ENCODE peak calls at places on chromosomes 2 and 18, in four cellular contexts. Q is activated CD4-positive, alpha-beta T cell treated with anti-CD3 and anti-CD28 coated beads, Interleukin-2, amount 50 U/mL, for 48 hours; A is AG08396; G is transverse colon. R is an unnamed sample.

GRCh38 chr18:58228176-58228575 is 184.2 kb downstream of the NEDD4L start:
- DNase-seq in A (no peak), Q (no peak), G (no peak), R (no peak)

GRCh38 chr2:163662141-163662780 is 73.5 kb downstream of the FIGN start:
- DNase-seq in Q (no peak), A (no peak), G (no peak), R (no peak)

GRCh38 chr2:8827729-8828128 is 9.7 kb downstream of the KIDINS220 start:
- DNase-seq in Q (no peak), A (no peak), G (no peak), R (no peak)

GRCh38 chr2:58601017-58601416 is 359.9 kb upstream of the FANCL start:
- DNase-seq in Q (no peak), G (no peak), A (peak), R (no peak)

GRCh38 chr18:76453057-76453561 is 41.9 kb downstream of the ZNF516 start:
- DNase-seq in G (no peak), Q (no peak), A (no peak), R (no peak)

GRCh38 chr18:52340466-52341378 is 725 bp downstream of the DCC start:
- DNase-seq in G (no peak), Q (no peak), A (no peak), R (no peak)

GRCh38 chr2:235723371-235723770 is 229.5 kb downstream of the AGAP1 start:
- DNase-seq in Q (no peak), A (no peak), G (no peak), R (no peak)

GRCh38 chr2:149365826-149366583 is 35.6 kb downstream of the LYPD6 start:
- DNase-seq in Q (no peak), A (no peak), G (no peak), R (no peak)

GRCh38 chr2:201357216-201357615 is at the start of gene FLACC1:
- DNase-seq in Q (no peak), G (no peak), A (peak), R (peak)

GRCh38 chr2:51031004-51031791 is 734 bp downstream of the NRXN1 start:
- DNase-seq in Q (no peak), G (no peak), A (no peak), R (no peak)

GRCh38 chr18:44589709-44590108 is 91.0 kb upstream of the SETBP1 start:
- DNase-seq in Q (no peak), A (peak), G (no peak), R (peak)

GRCh38 chr2:237729681-237730475 is 68.7 kb upstream of the RBM44 start:
- DNase-seq in Q (no peak), G (no peak), A (peak), R (peak)

R was measured in AG08395.